ENCODE peak calls at places on chromosomes 6 and 20, in six cellular contexts. J is NCI-H510A treated with DMSO at 0.1 percent for 48 hours, Q is suprapubic skin, L is cardiac septum, C is MM.1S, B is left ventricle myocardium inferior. H is an unnamed sample.

GRCh38 chr6:129136751-129137150 is 253.8 kb downstream of the LAMA2 start:
- DNase-seq in J (no peak), Q (no peak), L (no peak), C (no peak), B (no peak), H (no peak)

GRCh38 chr20:24365685-24366084 is 103.7 kb upstream of the SYNDIG1 start:
- DNase-seq in J (no peak), Q (no peak), L (no peak), C (no peak), B (no peak), H (no peak)

GRCh38 chr6:5036309-5036708 is 32.5 kb upstream of the RPP40 start:
- DNase-seq in J (peak), Q (no peak), L (no peak), C (peak), B (no peak), H (peak)

GRCh38 chr20:45300961-45301360 is 5.7 kb upstream of the RBPJL start:
- DNase-seq in J (no peak), Q (no peak), L (no peak), C (peak), B (no peak), H (no peak)

GRCh38 chr20:23237166-23237565 is 113.4 kb upstream of the NXT1 start:
- DNase-seq in J (no peak), Q (no peak), L (no peak), C (no peak), B (no peak), H (no peak)

GRCh38 chr6:37209461-37210205 is 39.7 kb downstream of the PIM1 start:
- DNase-seq in J (no peak), Q (no peak), L (no peak), C (no peak), B (no peak), H (no peak)

GRCh38 chr20:38434310-38434741 is 802 bp downstream of the SNHG17 start:
- DNase-seq in J (no peak), Q (no peak), L (no peak), C (peak), B (no peak), H (no peak)

GRCh38 chr6:76351275-76351674 is 278.8 kb upstream of the IMPG1 start:
- DNase-seq in J (no peak), Q (no peak), L (no peak), C (peak), B (no peak), H (peak)

GRCh38 chr6:40395066-40395697 is 192.0 kb downstream of the LRFN2 start:
- DNase-seq in J (peak), Q (no peak), L (peak), C (no peak), B (no peak), H (peak)

GRCh38 chr6:134896881-134897280 is 53.0 kb downstream of the ALDH8A1 start:
- DNase-seq in J (no peak), Q (no peak), L (no peak), C (no peak), B (no peak), H (peak)

GRCh38 chr20:41245086-41245707 is 72.3 kb downstream of the ZHX3 start:
- DNase-seq in J (no peak), Q (no peak), L (no peak), C (no peak), B (no peak), H (peak)

GRCh38 chr20:32231847-32232246 is 24.2 kb downstream of the POFUT1 start:
- DNase-seq in J (no peak), Q (no peak), L (no peak), C (peak), B (no peak), H (no peak)

GRCh38 chr6:135274561-135275293 is 93.6 kb downstream of the MYB start:
- DNase-seq in J (no peak), Q (no peak), L (no peak), C (no peak), B (no peak), H (no peak)

GRCh38 chr6:133977983-133978895 is 25.2 kb downstream of the TBPL1 start:
- DNase-seq in J (no peak), Q (no peak), L (no peak), C (no peak), B (no peak), H (no peak)

GRCh38 chr6:54473328-54473727 is 165.1 kb downstream of the TINAG start:
- DNase-seq in J (no peak), Q (no peak), L (no peak), C (no peak), B (no peak), H (no peak)

GRCh38 chr6:74282143-74282689 is 586.2 kb downstream of the CD109 start:
- DNase-seq in J (no peak), Q (no peak), L (no peak), C (no peak), B (no peak), H (no peak)

GRCh38 chr6:136251394-136251793 is 1.3 kb upstream of the MTFR2 start:
- DNase-seq in J (no peak), Q (no peak), L (no peak), C (no peak), B (no peak), H (no peak)

GRCh38 chr6:159074866-159075265 is 30.1 kb upstream of the TAGAP start:
- DNase-seq in J (no peak), Q (no peak), L (no peak), C (no peak), B (no peak), H (no peak)

GRCh38 chr6:19892250-19892649 is 55.1 kb downstream of the ID4 start:
- DNase-seq in J (peak), Q (peak), L (no peak), C (no peak), B (no peak), H (peak)

GRCh38 chr6:96651816-96652215 is 88.9 kb downstream of the FHL5 start:
- DNase-seq in J (no peak), Q (no peak), L (no peak), C (peak), B (no peak), H (no peak)

GRCh38 chr20:9515761-9516657 is 1.6 kb downstream of the LAMP5 start:
- DNase-seq in J (peak), Q (no peak), L (no peak), C (peak), B (peak), H (no peak)

GRCh38 chr6:123009101-123009500 is 13.1 kb downstream of the CLVS2 start:
- DNase-seq in J (no peak), Q (no peak), L (no peak), C (no peak), B (no peak), H (no peak)

GRCh38 chr6:148426317-148426977 is 83.8 kb downstream of the SASH1 start:
- DNase-seq in J (no peak), Q (no peak), L (no peak), C (no peak), B (no peak), H (no peak)

GRCh38 chr6:5213851-5214507 is 46.8 kb downstream of the LYRM4 start:
- DNase-seq in J (no peak), Q (no peak), L (no peak), C (no peak), B (no peak), H (no peak)

GRCh38 chr6:149405823-149406765 is 6.0 kb downstream of the SUMO4 start:
- DNase-seq in J (no peak), Q (no peak), L (no peak), C (no peak), B (no peak), H (no peak)

GRCh38 chr6:109092074-109092473 is 2.6 kb downstream of the SESN1 start:
- DNase-seq in J (no peak), Q (no peak), L (no peak), C (no peak), B (no peak), H (no peak)

GRCh38 chr6:13541496-13541895 is 32.9 kb upstream of the SIRT5 start:
- DNase-seq in J (no peak), Q (no peak), L (no peak), C (no peak), B (no peak), H (no peak)

GRCh38 chr20:21396921-21397340 is 395 bp downstream of the NKX2-4 start:
- DNase-seq in J (peak), Q (no peak), L (no peak), C (no peak), B (no peak), H (peak)

GRCh38 chr6:158849899-158850806 is 31.0 kb upstream of the EZR start:
- DNase-seq in J (peak), Q (no peak), L (no peak), C (no peak), B (no peak), H (peak)

GRCh38 chr20:11426938-11427337 is 490.8 kb upstream of the BTBD3 start:
- DNase-seq in J (no peak), Q (no peak), L (no peak), C (no peak), B (no peak), H (no peak)

GRCh38 chr6:41939091-41939847 is 2.3 kb downstream of the CCND3 start:
- DNase-seq in J (no peak), Q (no peak), L (peak), C (no peak), B (peak), H (no peak)

GRCh38 chr6:129842881-129843409 is 18.2 kb downstream of the TMEM244 start:
- DNase-seq in J (no peak), Q (no peak), L (no peak), C (no peak), B (no peak), H (no peak)

GRCh38 chr6:104639671-104640070 is 220.0 kb downstream of the HACE1 start:
- DNase-seq in J (no peak), Q (no peak), L (no peak), C (no peak), B (no peak), H (no peak)

GRCh38 chr6:26588965-26589364 is 7.8 kb upstream of the ABT1 start:
- DNase-seq in J (no peak), Q (no peak), L (no peak), C (no peak), B (no peak), H (no peak)